ENCODE peak calls at places on chromosomes 11 and 22, in nine cellular contexts. One of them, this sample, is unnamed.

GRCh38 chr22:41935015-41935908 is 8.7 kb upstream of the TNFRSF13C start:
- DNase-seq in OCI-LY7: no peak
- DNase-seq in right atrium auricular region: no peak
- DNase-seq in tibial artery: no peak
- DNase-seq in stomach: no peak
- DNase-seq in ovary: no peak
- DNase-seq in nephron progenitor cell: no peak
- DNase-seq in dorsolateral prefrontal cortex: no peak
- DNase-seq in uterus: no peak
- DNase-seq in this sample: no peak

GRCh38 chr11:94142308-94143277 is 14.0 kb downstream of the PANX1 start:
- DNase-seq in uterus: no peak
- DNase-seq in nephron progenitor cell: peak
- DNase-seq in dorsolateral prefrontal cortex: no peak
- DNase-seq in OCI-LY7: no peak
- DNase-seq in tibial artery: no peak
- DNase-seq in ovary: no peak
- DNase-seq in stomach: no peak
- DNase-seq in right atrium auricular region: no peak
- DNase-seq in this sample: no peak

GRCh38 chr11:8093931-8094575 is 13.0 kb downstream of the TUB start:
- DNase-seq in dorsolateral prefrontal cortex: no peak
- DNase-seq in nephron progenitor cell: no peak
- DNase-seq in tibial artery: no peak
- DNase-seq in OCI-LY7: no peak
- DNase-seq in stomach: peak
- DNase-seq in ovary: no peak
- DNase-seq in uterus: no peak
- DNase-seq in right atrium auricular region: peak
- DNase-seq in this sample: peak

GRCh38 chr11:77401486-77402217 is 72.2 kb downstream of the PAK1 start:
- DNase-seq in uterus: no peak
- DNase-seq in ovary: no peak
- DNase-seq in nephron progenitor cell: no peak
- DNase-seq in dorsolateral prefrontal cortex: no peak
- DNase-seq in right atrium auricular region: no peak
- DNase-seq in tibial artery: no peak
- DNase-seq in OCI-LY7: no peak
- DNase-seq in stomach: no peak
- DNase-seq in this sample: no peak

GRCh38 chr11:130442728-130443127 is 5.7 kb upstream of the ADAMTS15 start:
- DNase-seq in right atrium auricular region: no peak
- DNase-seq in uterus: peak
- DNase-seq in OCI-LY7: no peak
- DNase-seq in tibial artery: no peak
- DNase-seq in ovary: no peak
- DNase-seq in nephron progenitor cell: no peak
- DNase-seq in stomach: no peak
- DNase-seq in dorsolateral prefrontal cortex: no peak
- DNase-seq in this sample: no peak

GRCh38 chr11:73388241-73389133 is 12.3 kb downstream of the RELT start:
- DNase-seq in stomach: peak
- DNase-seq in right atrium auricular region: no peak
- DNase-seq in ovary: no peak
- DNase-seq in OCI-LY7: no peak
- DNase-seq in uterus: no peak
- DNase-seq in dorsolateral prefrontal cortex: no peak
- DNase-seq in nephron progenitor cell: no peak
- DNase-seq in tibial artery: no peak
- DNase-seq in this sample: no peak

GRCh38 chr22:28909375-28909774 is 26.0 kb downstream of the ZNRF3 start:
- DNase-seq in OCI-LY7: no peak
- DNase-seq in right atrium auricular region: no peak
- DNase-seq in nephron progenitor cell: no peak
- DNase-seq in stomach: no peak
- DNase-seq in ovary: no peak
- DNase-seq in dorsolateral prefrontal cortex: no peak
- DNase-seq in tibial artery: no peak
- DNase-seq in uterus: no peak
- DNase-seq in this sample: no peak

GRCh38 chr11:28043930-28044709 is 63.8 kb downstream of the KIF18A start:
- DNase-seq in tibial artery: no peak
- DNase-seq in stomach: no peak
- DNase-seq in dorsolateral prefrontal cortex: no peak
- DNase-seq in uterus: no peak
- DNase-seq in right atrium auricular region: no peak
- DNase-seq in nephron progenitor cell: no peak
- DNase-seq in OCI-LY7: no peak
- DNase-seq in ovary: no peak
- DNase-seq in this sample: no peak

GRCh38 chr11:104462346-104462745 is 298.4 kb upstream of the PDGFD start:
- DNase-seq in ovary: peak
- DNase-seq in nephron progenitor cell: no peak
- DNase-seq in dorsolateral prefrontal cortex: no peak
- DNase-seq in stomach: no peak
- DNase-seq in tibial artery: no peak
- DNase-seq in uterus: no peak
- DNase-seq in OCI-LY7: no peak
- DNase-seq in right atrium auricular region: no peak
- DNase-seq in this sample: no peak

GRCh38 chr11:120431633-120432032 is 79.9 kb upstream of the GRIK4 start:
- DNase-seq in nephron progenitor cell: no peak
- DNase-seq in right atrium auricular region: no peak
- DNase-seq in OCI-LY7: peak
- DNase-seq in ovary: no peak
- DNase-seq in stomach: no peak
- DNase-seq in uterus: no peak
- DNase-seq in tibial artery: no peak
- DNase-seq in dorsolateral prefrontal cortex: no peak
- DNase-seq in this sample: no peak

GRCh38 chr11:2260491-2261364 is 9.7 kb downstream of the ASCL2 start:
- DNase-seq in nephron progenitor cell: no peak
- DNase-seq in ovary: no peak
- DNase-seq in tibial artery: peak
- DNase-seq in dorsolateral prefrontal cortex: peak
- DNase-seq in right atrium auricular region: no peak
- DNase-seq in OCI-LY7: no peak
- DNase-seq in uterus: no peak
- DNase-seq in stomach: peak
- DNase-seq in this sample: no peak

GRCh38 chr11:76512851-76513653 is 68.2 kb downstream of the EMSY start:
- DNase-seq in dorsolateral prefrontal cortex: no peak
- DNase-seq in stomach: no peak
- DNase-seq in right atrium auricular region: no peak
- DNase-seq in nephron progenitor cell: no peak
- DNase-seq in OCI-LY7: peak
- DNase-seq in ovary: no peak
- DNase-seq in tibial artery: no peak
- DNase-seq in uterus: no peak
- DNase-seq in this sample: no peak

GRCh38 chr11:65112551-65113360 is 1.1 kb downstream of the TM7SF2 start:
- DNase-seq in right atrium auricular region: no peak
- DNase-seq in stomach: peak
- DNase-seq in nephron progenitor cell: peak
- DNase-seq in OCI-LY7: peak
- DNase-seq in uterus: peak
- DNase-seq in ovary: peak
- DNase-seq in dorsolateral prefrontal cortex: no peak
- DNase-seq in tibial artery: no peak
- DNase-seq in this sample: no peak

GRCh38 chr22:26883393-26883792 is 226.0 kb downstream of the MIAT start:
- DNase-seq in right atrium auricular region: no peak
- DNase-seq in uterus: no peak
- DNase-seq in tibial artery: no peak
- DNase-seq in dorsolateral prefrontal cortex: no peak
- DNase-seq in stomach: no peak
- DNase-seq in OCI-LY7: no peak
- DNase-seq in nephron progenitor cell: no peak
- DNase-seq in ovary: no peak
- DNase-seq in this sample: no peak

GRCh38 chr11:71302911-71303310 is 50.5 kb upstream of the SHANK2 start:
- DNase-seq in uterus: no peak
- DNase-seq in OCI-LY7: no peak
- DNase-seq in stomach: peak
- DNase-seq in right atrium auricular region: peak
- DNase-seq in ovary: no peak
- DNase-seq in dorsolateral prefrontal cortex: no peak
- DNase-seq in nephron progenitor cell: no peak
- DNase-seq in tibial artery: no peak
- DNase-seq in this sample: no peak

GRCh38 chr22:17980638-17981051 is 43.7 kb downstream of the MICAL3 start:
- DNase-seq in right atrium auricular region: no peak
- DNase-seq in uterus: no peak
- DNase-seq in OCI-LY7: peak
- DNase-seq in ovary: no peak
- DNase-seq in tibial artery: no peak
- DNase-seq in stomach: peak
- DNase-seq in dorsolateral prefrontal cortex: no peak
- DNase-seq in nephron progenitor cell: no peak
- DNase-seq in this sample: no peak

GRCh38 chr11:61826930-61827572 is 1.0 kb upstream of the FADS2 start:
- DNase-seq in ovary: no peak
- DNase-seq in OCI-LY7: no peak
- DNase-seq in stomach: no peak
- DNase-seq in right atrium auricular region: no peak
- DNase-seq in tibial artery: no peak
- DNase-seq in nephron progenitor cell: no peak
- DNase-seq in dorsolateral prefrontal cortex: no peak
- DNase-seq in uterus: peak
- DNase-seq in this sample: no peak

GRCh38 chr22:42069801-42070516 is 653 bp downstream of the NAGA start:
- DNase-seq in uterus: no peak
- DNase-seq in right atrium auricular region: no peak
- DNase-seq in ovary: no peak
- DNase-seq in tibial artery: no peak
- DNase-seq in OCI-LY7: peak
- DNase-seq in dorsolateral prefrontal cortex: peak
- DNase-seq in nephron progenitor cell: no peak
- DNase-seq in stomach: no peak
- DNase-seq in this sample: no peak

DNA sequence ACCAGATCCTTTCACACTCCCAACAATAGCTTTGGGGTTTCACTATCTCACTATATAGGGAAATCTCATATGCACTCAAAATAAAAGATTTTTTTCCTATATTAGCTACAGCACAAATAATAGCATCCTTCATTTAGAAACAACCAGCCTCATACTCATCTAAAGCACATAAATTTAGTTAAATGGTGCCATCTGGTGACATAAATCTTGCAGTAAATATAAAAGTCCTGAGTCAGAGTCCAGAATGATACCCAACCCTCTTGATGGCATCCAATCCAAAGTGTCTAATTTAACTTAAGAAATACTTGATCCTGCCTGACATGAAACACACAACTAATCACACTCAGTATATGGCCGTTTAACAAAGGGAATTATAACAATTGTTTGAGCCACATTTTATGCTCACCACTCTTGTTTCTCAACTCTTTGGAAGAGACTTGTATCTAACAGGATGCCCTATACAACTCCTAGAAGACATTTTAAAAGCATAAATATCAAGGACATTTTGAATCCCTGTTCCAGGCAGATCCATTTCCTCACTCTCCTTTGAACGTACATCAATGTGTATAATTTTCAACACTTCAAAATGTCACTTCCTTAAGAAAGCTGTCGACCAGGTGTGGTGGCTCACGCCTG is 36.2 kb downstream of the DLG2 start:
- DNase-seq in ovary: no peak
- DNase-seq in tibial artery: no peak
- DNase-seq in nephron progenitor cell: no peak
- DNase-seq in uterus: no peak
- DNase-seq in dorsolateral prefrontal cortex: no peak
- DNase-seq in OCI-LY7: peak
- DNase-seq in stomach: no peak
- DNase-seq in right atrium auricular region: no peak
- DNase-seq in this sample: no peak
- TF ChIP-seq CTCF in ovary: no peak
- TF ChIP-seq CTCF in tibial artery: peak
- TF ChIP-seq CTCF in nephron progenitor cell: no peak
- TF ChIP-seq CTCF in uterus: no peak
- TF ChIP-seq CTCF in dorsolateral prefrontal cortex: no peak
- TF ChIP-seq CTCF in OCI-LY7: peak
- TF ChIP-seq CTCF in stomach: no peak
- TF ChIP-seq CTCF in right atrium auricular region: peak
- TF ChIP-seq CTCF in this sample: no peak

GRCh38 chr11:63573881-63574855 is 11.0 kb upstream of the PLAAT2 start:
- DNase-seq in dorsolateral prefrontal cortex: no peak
- DNase-seq in uterus: peak
- DNase-seq in stomach: peak
- DNase-seq in right atrium auricular region: no peak
- DNase-seq in ovary: peak
- DNase-seq in tibial artery: peak
- DNase-seq in nephron progenitor cell: no peak
- DNase-seq in OCI-LY7: peak
- DNase-seq in this sample: no peak
- TF ChIP-seq CTCF in dorsolateral prefrontal cortex: no peak
- TF ChIP-seq CTCF in uterus: peak
- TF ChIP-seq CTCF in stomach: no peak
- TF ChIP-seq CTCF in right atrium auricular region: peak
- TF ChIP-seq CTCF in ovary: no peak
- TF ChIP-seq CTCF in tibial artery: no peak
- TF ChIP-seq CTCF in nephron progenitor cell: no peak
- TF ChIP-seq CTCF in OCI-LY7: peak
- TF ChIP-seq CTCF in this sample: no peak

GRCh38 chr11:115993613-115994012 is 489.4 kb upstream of the CADM1 start:
- DNase-seq in nephron progenitor cell: no peak
- DNase-seq in tibial artery: no peak
- DNase-seq in ovary: no peak
- DNase-seq in right atrium auricular region: no peak
- DNase-seq in dorsolateral prefrontal cortex: no peak
- DNase-seq in stomach: no peak
- DNase-seq in uterus: no peak
- DNase-seq in OCI-LY7: no peak
- DNase-seq in this sample: no peak

GRCh38 chr11:115985896-115986295 is 481.7 kb upstream of the CADM1 start:
- DNase-seq in uterus: no peak
- DNase-seq in nephron progenitor cell: no peak
- DNase-seq in ovary: no peak
- DNase-seq in tibial artery: no peak
- DNase-seq in stomach: no peak
- DNase-seq in dorsolateral prefrontal cortex: no peak
- DNase-seq in OCI-LY7: no peak
- DNase-seq in right atrium auricular region: no peak
- DNase-seq in this sample: no peak

GRCh38 chr11:115984228-115984627 is 480.0 kb upstream of the CADM1 start:
- DNase-seq in ovary: no peak
- DNase-seq in right atrium auricular region: no peak
- DNase-seq in stomach: no peak
- DNase-seq in tibial artery: no peak
- DNase-seq in uterus: no peak
- DNase-seq in dorsolateral prefrontal cortex: no peak
- DNase-seq in nephron progenitor cell: no peak
- DNase-seq in OCI-LY7: peak
- DNase-seq in this sample: no peak

GRCh38 chr11:115990004-115990447 is 485.8 kb upstream of the CADM1 start:
- DNase-seq in stomach: no peak
- DNase-seq in OCI-LY7: peak
- DNase-seq in nephron progenitor cell: peak
- DNase-seq in right atrium auricular region: no peak
- DNase-seq in uterus: no peak
- DNase-seq in ovary: no peak
- DNase-seq in dorsolateral prefrontal cortex: peak
- DNase-seq in tibial artery: no peak
- DNase-seq in this sample: no peak
- TF ChIP-seq CTCF in stomach: no peak
- TF ChIP-seq CTCF in OCI-LY7: peak
- TF ChIP-seq CTCF in nephron progenitor cell: peak
- TF ChIP-seq CTCF in right atrium auricular region: peak
- TF ChIP-seq CTCF in uterus: peak
- TF ChIP-seq CTCF in ovary: no peak
- TF ChIP-seq CTCF in dorsolateral prefrontal cortex: peak
- TF ChIP-seq CTCF in tibial artery: peak
- TF ChIP-seq CTCF in this sample: no peak

GRCh38 chr22:49923445-49923844 is 5.0 kb downstream of the CRELD2 start:
- DNase-seq in uterus: no peak
- DNase-seq in dorsolateral prefrontal cortex: no peak
- DNase-seq in tibial artery: no peak
- DNase-seq in stomach: no peak
- DNase-seq in right atrium auricular region: no peak
- DNase-seq in nephron progenitor cell: no peak
- DNase-seq in ovary: no peak
- DNase-seq in OCI-LY7: no peak
- DNase-seq in this sample: no peak
- TF ChIP-seq CTCF in uterus: no peak
- TF ChIP-seq CTCF in dorsolateral prefrontal cortex: no peak
- TF ChIP-seq CTCF in tibial artery: no peak
- TF ChIP-seq CTCF in stomach: no peak
- TF ChIP-seq CTCF in right atrium auricular region: no peak
- TF ChIP-seq CTCF in nephron progenitor cell: no peak
- TF ChIP-seq CTCF in ovary: no peak
- TF ChIP-seq CTCF in OCI-LY7: peak
- TF ChIP-seq CTCF in this sample: no peak

This sample was measured in coronary artery.